ENCODE peak calls at places on chromosomes 12 and 14, in four cellular contexts. E is A673, I is OCI-LY7, R is mucosa of descending colon. K is an unnamed sample.

GRCh38 chr12:124828264-124829007 is 35.2 kb downstream of the SCARB1 start:
- DNase-seq in R (peak; percentile 78), E (no peak), I (no peak), K (no peak)

GRCh38 chr14:101535232-101535631 is 26.1 kb upstream of the DIO3 start:
- DNase-seq in R (no peak), E (peak; percentile 50), I (peak; percentile 73), K (peak; percentile 8)

GRCh38 chr12:114054982-114055381 is 88.9 kb upstream of the RBM19 start:
- DNase-seq in R (no peak), E (no peak), I (no peak), K (no peak)

GRCh38 chr12:112855375-112855774 is 51.4 kb upstream of the OAS1 start:
- DNase-seq in R (no peak), I (peak; percentile 15), E (peak; percentile 63), K (no peak)

GRCh38 chr14:89266754-89267153 is 150.3 kb downstream of the FOXN3 start:
- DNase-seq in R (no peak), E (no peak), I (no peak), K (no peak)

GRCh38 chr12:32100888-32101287 is 5.8 kb upstream of the BICD1 start:
- DNase-seq in R (no peak), I (no peak), E (no peak), K (no peak)

GRCh38 chr14:97638864-97639263 is 841.7 kb downstream of the VRK1 start:
- DNase-seq in I (no peak), E (peak; percentile 31), R (no peak), K (no peak)

GRCh38 chr12:107320031-107320928 is 226.9 kb upstream of the CRY1 start:
- DNase-seq in E (peak; percentile 79), R (peak; percentile 73), I (no peak), K (peak; percentile 65)

GRCh38 chr12:3753549-3754284 is 808 bp upstream of the CRACR2A start:
- DNase-seq in I (peak; percentile 10), R (no peak), E (no peak), K (no peak)

GRCh38 chr12:92472198-92472597 is 230.6 kb upstream of the PLEKHG7 start:
- DNase-seq in R (no peak), I (no peak), E (no peak), K (no peak)

GRCh38 chr12:68773582-68773981 is 27.6 kb downstream of the SLC35E3 start:
- DNase-seq in E (no peak), R (no peak), I (no peak), K (no peak)

GRCh38 chr14:97120204-97121120 is 323.3 kb downstream of the VRK1 start:
- DNase-seq in E (no peak), I (no peak), R (no peak), K (peak; percentile 84)

GRCh38 chr12:114855678-114856077 is 171.7 kb upstream of the TBX3 start:
- DNase-seq in I (no peak), E (no peak), R (no peak), K (no peak)

GRCh38 chr14:71576472-71576871 is 355.8 kb upstream of the RGS6 start:
- DNase-seq in I (no peak), E (no peak), R (no peak), K (no peak)

GRCh38 chr14:78022059-78022458 is 148.1 kb upstream of the NRXN3 start:
- DNase-seq in I (peak; percentile 61), R (no peak), E (peak; percentile 86), K (peak; percentile 67)

GRCh38 chr14:55624913-55625312 is 44.9 kb downstream of the KTN1 start:
- DNase-seq in E (no peak), R (no peak), I (no peak), K (no peak)

GRCh38 chr14:73771848-73772705 is 57.9 kb upstream of the PNMA1 start:
- DNase-seq in R (peak; percentile 90), I (peak; percentile 95), E (no peak), K (no peak)

GRCh38 chr12:113299619-113300237 is 35.2 kb downstream of the SLC8B1 start:
- DNase-seq in R (peak; percentile 67), E (peak; percentile 32), I (no peak), K (no peak)

GRCh38 chr12:45227668-45228067 is 11.8 kb downstream of the ANO6 start:
- DNase-seq in E (no peak), I (no peak), R (no peak), K (no peak)
- H3K4me3 ChIP-seq in E (no peak overlapping the region), I (no peak overlapping the region), R (no peak overlapping the region), K (no peak overlapping the region)

DNA sequence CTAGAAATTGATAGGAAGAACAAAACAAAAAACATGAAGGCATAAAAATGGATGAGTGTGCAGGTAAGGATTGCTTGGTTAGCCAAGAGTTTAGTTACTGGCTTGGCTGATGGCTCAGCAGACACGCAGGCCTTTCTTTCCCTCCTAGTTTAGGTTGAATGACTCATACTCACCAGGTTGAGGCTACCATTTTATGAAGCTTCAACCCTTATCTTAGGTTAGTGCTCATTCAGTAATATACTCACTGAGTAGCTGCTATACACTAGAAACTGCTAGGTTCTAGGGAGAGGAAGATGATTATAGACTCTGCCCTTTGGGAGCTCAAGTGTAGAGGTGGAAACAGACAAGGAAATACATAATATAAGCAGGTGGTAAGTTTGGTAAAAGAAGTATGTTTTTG is 6.0 kb downstream of the P3H3 start:
- DNase-seq in R (no peak), I (no peak), E (no peak), K (no peak)
- H3K4me3 ChIP-seq in R (no peak overlapping the region), I (no peak overlapping the region), E (no peak overlapping the region), K (no peak overlapping the region)

GRCh38 chr12:89453579-89453978 is 71.0 kb downstream of the GALNT4 start:
- DNase-seq in I (no peak), E (peak; percentile 35), R (no peak), K (no peak)
- H3K4me3 ChIP-seq in I (no peak overlapping the region), E (no peak overlapping the region), R (no peak overlapping the region), K (no peak overlapping the region)

GRCh38 chr12:94266796-94267529 is 118.6 kb downstream of the PLXNC1 start:
- DNase-seq in E (peak; percentile 88), I (no peak), R (no peak), K (no peak)

GRCh38 chr12:94266390-94266789 is 118.0 kb downstream of the PLXNC1 start:
- DNase-seq in E (no peak), I (no peak), R (no peak), K (no peak)

GRCh38 chr12:94265966-94266365 is 117.6 kb downstream of the PLXNC1 start:
- DNase-seq in R (no peak), E (no peak), I (no peak), K (no peak)

GRCh38 chr12:94263905-94264655 is 115.7 kb downstream of the PLXNC1 start:
- DNase-seq in I (no peak), R (no peak), E (peak; percentile 43), K (no peak)

GRCh38 chr12:94265521-94265920 is 117.1 kb downstream of the PLXNC1 start:
- DNase-seq in I (no peak), E (no peak), R (no peak), K (no peak)
- H3K4me3 ChIP-seq in I (no peak overlapping the region), E (no peak overlapping the region), R (no peak overlapping the region), K (no peak overlapping the region)

GRCh38 chr12:42760550-42760949 is 171.0 kb upstream of the PRICKLE1 start:
- DNase-seq in E (no peak), I (no peak), R (no peak), K (no peak)

GRCh38 chr12:42757735-42758134 is 168.2 kb upstream of the PRICKLE1 start:
- DNase-seq in I (no peak), R (no peak), E (no peak), K (no peak)

GRCh38 chr12:42758806-42759205 is 169.3 kb upstream of the PRICKLE1 start:
- DNase-seq in E (no peak), I (no peak), R (no peak), K (no peak)

GRCh38 chr12:42759622-42760273 is 170.2 kb upstream of the PRICKLE1 start:
- DNase-seq in E (no peak), R (no peak), I (no peak), K (no peak)

DNA sequence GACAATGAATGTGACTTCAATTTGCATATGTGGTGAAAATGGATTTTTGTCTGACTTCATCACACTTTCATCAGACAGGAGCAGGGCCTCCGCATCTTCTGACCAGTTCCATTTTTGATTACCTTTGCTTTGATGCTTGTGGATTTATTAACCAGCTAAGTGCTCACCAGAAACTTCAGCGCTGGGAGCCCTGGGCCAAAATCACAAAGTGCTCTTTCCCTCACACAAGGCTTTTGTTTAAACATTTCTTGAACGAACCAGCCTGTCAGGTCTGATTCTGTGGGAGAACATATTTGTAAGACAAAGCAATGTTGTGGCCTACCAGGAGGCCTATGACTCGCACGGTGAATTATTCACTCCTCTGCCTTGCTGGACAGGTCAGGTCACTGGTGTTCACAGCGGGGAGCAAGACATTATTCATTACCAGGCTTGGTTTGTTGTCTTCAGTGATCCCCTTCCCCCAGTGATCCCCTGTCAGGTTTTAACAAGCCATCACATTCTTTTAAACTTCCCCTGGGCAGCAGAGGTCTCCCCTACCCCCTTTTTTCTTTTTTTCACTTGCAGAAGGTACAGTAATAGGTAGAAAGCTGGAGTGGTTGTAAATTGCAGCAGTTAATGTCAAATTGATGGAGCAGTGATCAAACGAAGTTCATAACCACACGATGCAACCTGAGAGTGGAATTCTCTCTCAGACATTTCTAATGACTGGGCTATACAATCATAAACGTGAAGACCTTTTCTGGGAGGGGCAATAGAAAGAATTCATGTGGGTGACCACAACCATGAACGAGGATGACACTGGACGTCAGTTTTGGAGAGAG is 167.5 kb upstream of the PRICKLE1 start:
- DNase-seq in R (no peak), I (no peak), E (no peak), K (no peak)
- H3K4me3 ChIP-seq in R (no peak overlapping the region), I (no peak overlapping the region), E (no peak overlapping the region), K (no peak overlapping the region)

GRCh38 chr12:10701226-10701681 is 21.9 kb downstream of the YBX3 start:
- DNase-seq in R (no peak), I (no peak), E (no peak), K (no peak)
- H3K4me3 ChIP-seq in R (no peak overlapping the region), I (no peak overlapping the region), E (no peak overlapping the region), K (no peak overlapping the region)

GRCh38 chr14:90757452-90757851 is 58.8 kb downstream of the TTC7B start:
- DNase-seq in E (no peak), I (no peak), R (no peak), K (no peak)

GRCh38 chr14:90760055-90760444 is 56.2 kb downstream of the TTC7B start:
- DNase-seq in I (no peak), E (no peak), R (no peak), K (no peak)

GRCh38 chr14:90758028-90758889 is 58.0 kb downstream of the TTC7B start:
- DNase-seq in R (peak; percentile 94), I (peak; percentile 93), E (peak; percentile 93), K (peak; percentile 82)

GRCh38 chr14:90759370-90760054 is 56.7 kb downstream of the TTC7B start:
- DNase-seq in E (peak; percentile 82), R (no peak), I (peak; percentile 78), K (no peak)

DNA sequence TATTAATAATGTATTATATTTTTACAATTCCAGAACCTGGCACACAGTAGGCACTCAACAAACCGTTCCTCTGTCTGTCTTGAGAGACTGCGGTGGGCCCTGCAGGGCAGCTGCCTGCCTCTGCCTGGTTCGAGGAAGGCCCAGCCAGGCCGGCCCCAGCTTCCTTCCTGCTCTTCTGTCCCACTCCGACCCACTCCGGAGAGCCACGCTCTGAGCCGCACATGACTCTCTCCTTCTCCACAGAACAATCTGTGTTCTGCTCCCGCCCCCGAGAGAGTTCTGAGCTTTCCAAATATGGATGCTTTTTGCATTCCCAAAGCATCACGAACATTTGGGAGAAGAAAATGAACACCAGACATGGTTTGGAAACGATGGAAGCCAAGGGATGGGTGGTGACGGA is 57.3 kb downstream of the TTC7B start:
- DNase-seq in I (peak; percentile 4), R (peak; percentile 78), E (peak; percentile 32), K (no peak)
- H3K4me3 ChIP-seq in I (peak overlapping the region; percentile 62), R (peak overlapping the region; percentile 4), E (peak overlapping the region; percentile 45), K (peak overlapping the region; percentile 59)

K was measured in Jurkat, Clone E6-1.